ENCODE peak calls at places on chromosomes 5 and 9, in six cellular contexts. S is sigmoid colon, U is neuronal stem cell, C is osteocyte, B is RPMI7951, M is fibroblast of the aortic adventitia. E is an unnamed sample.
A peak's percentile ranks its signal among the peaks of the same experiment; 100 is the strongest.

GRCh38 chr9:22238809-22239684 is 207.6 kb upstream of the DMRTA1 start:
- DNase-seq in S (no peak), U (no peak), C (no peak), B (peak; percentile 66), M (peak; percentile 78), E (peak; percentile 65)

GRCh38 chr5:9035346-9035745 is 510.5 kb downstream of the SEMA5A start:
- DNase-seq in S (no peak), U (no peak), C (no peak), B (no peak), M (no peak), E (no peak)

GRCh38 chr5:580436-580835 is 31.7 kb upstream of the CEP72 start:
- DNase-seq in S (peak; percentile 14), U (no peak), C (peak; percentile 60), B (no peak), M (no peak), E (no peak)

GRCh38 chr5:72464071-72464470 is 43.1 kb downstream of the ZNF366 start:
- DNase-seq in S (no peak), U (no peak), C (no peak), B (no peak), M (no peak), E (peak; percentile 87)

GRCh38 chr5:32710859-32711692 is at the start of gene NPR3:
- DNase-seq in S (peak; percentile 69), U (no peak), C (no peak), B (no peak), M (peak; percentile 80), E (no peak)

GRCh38 chr5:138594305-138595058 is 19.3 kb upstream of the HSPA9 start:
- DNase-seq in S (no peak), U (no peak), C (no peak), B (no peak), M (no peak), E (no peak)

GRCh38 chr9:23541976-23542375 is 284.1 kb downstream of the ELAVL2 start:
- DNase-seq in S (no peak), U (no peak), C (no peak), B (no peak), M (no peak), E (no peak)

GRCh38 chr5:73764996-73765395 is 139.0 kb downstream of the ARHGEF28 start:
- DNase-seq in S (no peak), U (no peak), C (no peak), B (no peak), M (no peak), E (no peak)

GRCh38 chr5:168793844-168794837 is 215.0 kb upstream of the PANK3 start:
- DNase-seq in S (peak; percentile 76), U (no peak), C (no peak), B (peak; percentile 42), M (peak; percentile 63), E (peak; percentile 4)

GRCh38 chr9:29564564-29564963 is 1991.3 kb upstream of the C9orf72 start:
- DNase-seq in S (no peak), U (no peak), C (no peak), B (peak; percentile 34), M (no peak), E (no peak)

E was measured in endothelial cell of umbilical vein.